ENCODE peak calls at places on chromosomes 5 and 9, in four cellular contexts. One of them, this sample, is unnamed. For H3K4me1, the result is how much of the 10 kb centered on the place peaks cover.

GRCh38 chr5:178740181-178740557 is 9.7 kb upstream of the ZNF354A start:
- DNase-seq in GM23248: no peak
- DNase-seq in K562: no peak
- DNase-seq in PC-3: peak
- DNase-seq in this sample: no peak

GRCh38 chr5:153237671-153238332 is 252.7 kb upstream of the GRIA1 start:
- DNase-seq in GM23248: no peak
- DNase-seq in K562: no peak
- DNase-seq in PC-3: no peak
- DNase-seq in this sample: no peak

GRCh38 chr9:121888438-121888775 is 204.7 kb downstream of the TTLL11 start:
- DNase-seq in GM23248: peak
- DNase-seq in K562: no peak
- DNase-seq in PC-3: no peak
- DNase-seq in this sample: no peak

GRCh38 chr5:35458824-35459207 is 158.8 kb upstream of the SPEF2 start:
- DNase-seq in GM23248: no peak
- DNase-seq in K562: no peak
- DNase-seq in PC-3: no peak
- DNase-seq in this sample: no peak

GRCh38 chr5:1325870-1326546 is 18.9 kb downstream of the CLPTM1L start:
- DNase-seq in GM23248: peak
- DNase-seq in K562: no peak
- DNase-seq in PC-3: peak
- DNase-seq in this sample: no peak

GRCh38 chr5:99061711-99062110 is 132.9 kb upstream of the CHD1 start:
- DNase-seq in GM23248: peak
- DNase-seq in K562: no peak
- DNase-seq in PC-3: peak
- DNase-seq in this sample: no peak

GRCh38 chr9:20199111-20199510 is 410.3 kb upstream of the SLC24A2 start:
- DNase-seq in GM23248: no peak
- DNase-seq in K562: no peak
- DNase-seq in PC-3: no peak
- DNase-seq in this sample: no peak

GRCh38 chr9:113299800-113300292 is 3.3 kb downstream of the RNF183 start:
- DNase-seq in GM23248: peak
- DNase-seq in K562: peak
- DNase-seq in PC-3: no peak
- DNase-seq in this sample: no peak

GRCh38 chr9:77841739-77842386 is 189.7 kb downstream of the GNAQ start:
- DNase-seq in GM23248: no peak
- DNase-seq in K562: no peak
- DNase-seq in PC-3: peak
- DNase-seq in this sample: no peak

GRCh38 chr9:99356512-99356971 is 134.5 kb downstream of the SEC61B start:
- DNase-seq in GM23248: peak
- DNase-seq in K562: no peak
- DNase-seq in PC-3: no peak
- DNase-seq in this sample: no peak

GRCh38 chr9:111969061-111969460 is 72.4 kb downstream of the UGCG start:
- DNase-seq in GM23248: peak
- DNase-seq in K562: no peak
- DNase-seq in PC-3: no peak
- DNase-seq in this sample: no peak

GRCh38 chr9:125803526-125803925 is 56.4 kb downstream of the PBX3 start:
- DNase-seq in GM23248: no peak
- DNase-seq in K562: no peak
- DNase-seq in PC-3: no peak
- DNase-seq in this sample: no peak

GRCh38 chr9:89661956-89662717 is 57.3 kb downstream of the GADD45G start:
- DNase-seq in GM23248: peak
- DNase-seq in K562: peak
- DNase-seq in PC-3: peak
- DNase-seq in this sample: peak

GRCh38 chr5:4191024-4191423 is 595.4 kb downstream of the IRX1 start:
- DNase-seq in GM23248: no peak
- DNase-seq in K562: peak
- DNase-seq in PC-3: no peak
- DNase-seq in this sample: no peak

GRCh38 chr5:88808153-88808552 is 74.8 kb downstream of the MEF2C start:
- DNase-seq in GM23248: no peak
- DNase-seq in K562: no peak
- DNase-seq in PC-3: no peak
- DNase-seq in this sample: no peak

GRCh38 chr5:170312666-170313065 is 15.1 kb upstream of the LCP2 start:
- DNase-seq in GM23248: peak
- DNase-seq in K562: no peak
- DNase-seq in PC-3: no peak
- DNase-seq in this sample: no peak

GRCh38 chr9:35342221-35342620 is 147.7 kb upstream of the RUSC2 start:
- DNase-seq in GM23248: peak
- DNase-seq in K562: no peak
- DNase-seq in PC-3: no peak
- DNase-seq in this sample: no peak

GRCh38 chr5:93285461-93285860 is 295.6 kb downstream of the NR2F1-AS1 start:
- DNase-seq in GM23248: no peak
- DNase-seq in K562: no peak
- DNase-seq in PC-3: peak
- DNase-seq in this sample: no peak

GRCh38 chr9:109401990-109402318 is 81.1 kb upstream of the EPB41L4B start:
- DNase-seq in GM23248: no peak
- DNase-seq in K562: no peak
- DNase-seq in PC-3: peak
- DNase-seq in this sample: no peak

GRCh38 chr5:95995947-95996489 is 34.4 kb upstream of the ELL2 start:
- DNase-seq in GM23248: no peak
- DNase-seq in K562: no peak
- DNase-seq in PC-3: no peak
- DNase-seq in this sample: no peak

GRCh38 chr9:121369595-121370265 is at the start of gene STOM:
- DNase-seq in GM23248: peak
- DNase-seq in K562: no peak
- DNase-seq in PC-3: peak
- DNase-seq in this sample: no peak

GRCh38 chr9:121178676-121179372 is 22.8 kb downstream of the RAB14 start:
- DNase-seq in GM23248: no peak
- DNase-seq in K562: no peak
- DNase-seq in PC-3: no peak
- DNase-seq in this sample: no peak

GRCh38 chr5:15132816-15133405 is 261.3 kb upstream of the ANKH start:
- DNase-seq in GM23248: no peak
- DNase-seq in K562: no peak
- DNase-seq in PC-3: no peak
- DNase-seq in this sample: no peak

GRCh38 chr9:125140576-125140975 is 2.8 kb downstream of the SCAI start:
- DNase-seq in GM23248: no peak
- DNase-seq in K562: no peak
- DNase-seq in PC-3: no peak
- DNase-seq in this sample: no peak

GRCh38 chr5:169577966-169578365 is 5.6 kb upstream of the SPDL1 start:
- DNase-seq in GM23248: peak
- DNase-seq in K562: no peak
- DNase-seq in PC-3: peak
- DNase-seq in this sample: no peak

GRCh38 chr5:148314187-148314586 is 2.0 kb downstream of the SPINK7 start:
- DNase-seq in GM23248: no peak
- DNase-seq in K562: no peak
- DNase-seq in PC-3: peak
- DNase-seq in this sample: no peak

GRCh38 chr9:138072161-138072842 is 194.7 kb downstream of the CACNA1B start:
- DNase-seq in GM23248: no peak
- DNase-seq in K562: no peak
- DNase-seq in PC-3: no peak
- DNase-seq in this sample: no peak

GRCh38 chr5:38534122-38534408 is 22.4 kb downstream of the LIFR start:
- DNase-seq in GM23248: no peak
- DNase-seq in K562: no peak
- DNase-seq in PC-3: no peak
- DNase-seq in this sample: no peak

GRCh38 chr9:95142728-95143127 is 174.8 kb downstream of the FANCC start:
- DNase-seq in GM23248: no peak
- DNase-seq in K562: no peak
- DNase-seq in PC-3: no peak
- DNase-seq in this sample: no peak

GRCh38 chr5:37723147-37723961 is 116.5 kb downstream of the GDNF start:
- DNase-seq in GM23248: peak
- DNase-seq in K562: peak
- DNase-seq in PC-3: peak
- DNase-seq in this sample: peak

GRCh38 chr5:115471674-115472073 is 72.9 kb downstream of the FEM1C start:
- DNase-seq in GM23248: peak
- DNase-seq in K562: no peak
- DNase-seq in PC-3: no peak
- DNase-seq in this sample: no peak

GRCh38 chr5:50606179-50606578 is 60.3 kb upstream of the PARP8 start:
- DNase-seq in GM23248: no peak
- DNase-seq in K562: no peak
- DNase-seq in PC-3: no peak
- DNase-seq in this sample: no peak

GRCh38 chr5:16544607-16545374 is 72.0 kb downstream of the RETREG1 start:
- DNase-seq in GM23248: peak
- DNase-seq in K562: no peak
- DNase-seq in PC-3: no peak
- DNase-seq in this sample: no peak

GRCh38 chr5:6302684-6303083 is 75.7 kb downstream of the MED10 start:
- DNase-seq in GM23248: peak
- DNase-seq in K562: no peak
- DNase-seq in PC-3: peak
- DNase-seq in this sample: peak

GRCh38 chr5:31614147-31615030 is 24.5 kb upstream of the PDZD2 start:
- DNase-seq in GM23248: no peak
- DNase-seq in K562: no peak
- DNase-seq in PC-3: no peak
- DNase-seq in this sample: no peak

GRCh38 chr9:104686081-104686480 is 8.2 kb upstream of the OR13D1 start:
- DNase-seq in GM23248: peak
- DNase-seq in K562: no peak
- DNase-seq in PC-3: no peak
- DNase-seq in this sample: no peak

GRCh38 chr5:19986036-19986619 is 1.9 kb downstream of the CDH18 start:
- DNase-seq in GM23248: peak
- DNase-seq in K562: no peak
- DNase-seq in PC-3: no peak
- DNase-seq in this sample: no peak

GRCh38 chr9:89562186-89562814 is 42.5 kb upstream of the GADD45G start:
- DNase-seq in GM23248: no peak
- DNase-seq in K562: no peak
- DNase-seq in PC-3: no peak
- DNase-seq in this sample: no peak

GRCh38 chr5:145465487-145466263 is 369.5 kb downstream of the PRELID2 start:
- DNase-seq in GM23248: peak
- DNase-seq in K562: no peak
- DNase-seq in PC-3: no peak
- DNase-seq in this sample: no peak

GRCh38 chr5:145463634-145464033 is 371.5 kb downstream of the PRELID2 start:
- DNase-seq in GM23248: peak
- DNase-seq in K562: no peak
- DNase-seq in PC-3: no peak
- DNase-seq in this sample: no peak

GRCh38 chr5:145462525-145462924 is 372.6 kb downstream of the PRELID2 start:
- DNase-seq in GM23248: no peak
- DNase-seq in K562: no peak
- DNase-seq in PC-3: no peak
- DNase-seq in this sample: no peak

GRCh38 chr5:145466533-145466932 is 368.6 kb downstream of the PRELID2 start:
- DNase-seq in GM23248: no peak
- DNase-seq in K562: no peak
- DNase-seq in PC-3: no peak
- DNase-seq in this sample: no peak

GRCh38 chr5:145464194-145464593 is 370.9 kb downstream of the PRELID2 start:
- DNase-seq in GM23248: no peak
- DNase-seq in K562: no peak
- DNase-seq in PC-3: no peak
- DNase-seq in this sample: no peak
- H3K9ac ChIP-seq in GM23248: no peak
- H3K9ac ChIP-seq in K562: no peak
- H3K9ac ChIP-seq in PC-3: no peak
- H3K9ac ChIP-seq in this sample: no peak

GRCh38 chr5:149409268-149409948 is 30.3 kb upstream of the IL17B start:
- DNase-seq in GM23248: no peak
- DNase-seq in K562: no peak
- DNase-seq in PC-3: no peak
- DNase-seq in this sample: no peak
- H3K4me1 ChIP-seq in GM23248: half or more
- H3K4me1 ChIP-seq in K562: under half
- H3K4me1 ChIP-seq in PC-3: under half
- H3K4me1 ChIP-seq in this sample: under half

GRCh38 chr5:172315599-172316531 is 32.3 kb upstream of the UBTD2 start:
- DNase-seq in GM23248: no peak
- DNase-seq in K562: no peak
- DNase-seq in PC-3: no peak
- DNase-seq in this sample: no peak

GRCh38 chr5:172321593-172321992 is 38.0 kb upstream of the UBTD2 start:
- DNase-seq in GM23248: no peak
- DNase-seq in K562: no peak
- DNase-seq in PC-3: no peak
- DNase-seq in this sample: no peak

GRCh38 chr5:172322028-172322965 is 38.7 kb upstream of the UBTD2 start:
- DNase-seq in GM23248: no peak
- DNase-seq in K562: no peak
- DNase-seq in PC-3: no peak
- DNase-seq in this sample: no peak

GRCh38 chr5:172325452-172325851 is 41.9 kb upstream of the UBTD2 start:
- DNase-seq in GM23248: no peak
- DNase-seq in K562: no peak
- DNase-seq in PC-3: no peak
- DNase-seq in this sample: no peak

GRCh38 chr5:172319708-172320441 is 36.3 kb upstream of the UBTD2 start:
- DNase-seq in GM23248: peak
- DNase-seq in K562: no peak
- DNase-seq in PC-3: no peak
- DNase-seq in this sample: no peak
- H3K9ac ChIP-seq in GM23248: no peak
- H3K9ac ChIP-seq in K562: no peak
- H3K9ac ChIP-seq in PC-3: no peak
- H3K9ac ChIP-seq in this sample: no peak

GRCh38 chr5:54593809-54594208 is 76.2 kb downstream of the SNX18 start:
- DNase-seq in GM23248: no peak
- DNase-seq in K562: no peak
- DNase-seq in PC-3: no peak
- DNase-seq in this sample: no peak

GRCh38 chr5:54595724-54596123 is 78.2 kb downstream of the SNX18 start:
- DNase-seq in GM23248: peak
- DNase-seq in K562: no peak
- DNase-seq in PC-3: no peak
- DNase-seq in this sample: no peak

GRCh38 chr5:54590824-54591223 is 73.3 kb downstream of the SNX18 start:
- DNase-seq in GM23248: no peak
- DNase-seq in K562: no peak
- DNase-seq in PC-3: no peak
- DNase-seq in this sample: no peak

GRCh38 chr5:54586336-54586735 is 68.8 kb downstream of the SNX18 start:
- DNase-seq in GM23248: no peak
- DNase-seq in K562: no peak
- DNase-seq in PC-3: no peak
- DNase-seq in this sample: no peak

GRCh38 chr5:54589786-54590185 is 72.2 kb downstream of the SNX18 start:
- DNase-seq in GM23248: no peak
- DNase-seq in K562: no peak
- DNase-seq in PC-3: no peak
- DNase-seq in this sample: no peak
- H3K4me1 ChIP-seq in GM23248: under half
- H3K4me1 ChIP-seq in K562: under half
- H3K4me1 ChIP-seq in PC-3: under half
- H3K4me1 ChIP-seq in this sample: under half

This sample was measured in NT2/D1.